ENCODE peak calls at places on chromosomes 7 and 10, in four cellular contexts. One of them, this sample, is unnamed.
A peak's percentile ranks its signal among the peaks of the same experiment; 100 is the strongest.

GRCh38 chr10:110138197-110138812 is 69.1 kb upstream of the MXI1 start:
- DNase-seq in A549: peak; percentile 67
- DNase-seq in left lung: no peak
- DNase-seq in tibial artery: no peak
- DNase-seq in this sample: peak; percentile 72

GRCh38 chr10:88114368-88114767 is 250.9 kb downstream of the PTEN start:
- DNase-seq in A549: peak; percentile 66
- DNase-seq in left lung: no peak
- DNase-seq in tibial artery: peak; percentile 76
- DNase-seq in this sample: peak; percentile 56

GRCh38 chr7:156034397-156034796 is 222.1 kb upstream of the SHH start:
- DNase-seq in A549: no peak
- DNase-seq in left lung: no peak
- DNase-seq in tibial artery: no peak
- DNase-seq in this sample: no peak

GRCh38 chr7:22854158-22855048 is 31.8 kb upstream of the TOMM7 start:
- DNase-seq in tibial artery: peak; percentile 96
- DNase-seq in left lung: peak; percentile 94
- DNase-seq in A549: peak; percentile 90
- DNase-seq in this sample: peak; percentile 82

GRCh38 chr7:72405871-72406270 is 6.3 kb downstream of the CALN1 start:
- DNase-seq in A549: no peak
- DNase-seq in tibial artery: no peak
- DNase-seq in left lung: no peak
- DNase-seq in this sample: no peak

GRCh38 chr7:129778770-129779601 is 167.5 kb downstream of the NRF1 start:
- DNase-seq in tibial artery: no peak
- DNase-seq in A549: no peak
- DNase-seq in left lung: peak; percentile 78
- DNase-seq in this sample: no peak

GRCh38 chr10:112307631-112308502 is 24.7 kb downstream of the TECTB start:
- DNase-seq in left lung: no peak
- DNase-seq in tibial artery: no peak
- DNase-seq in A549: peak; percentile 36
- DNase-seq in this sample: peak; percentile 56

GRCh38 chr10:1107004-1107403 is 50.8 kb downstream of the WDR37 start:
- DNase-seq in A549: no peak
- DNase-seq in tibial artery: no peak
- DNase-seq in left lung: peak; percentile 50
- DNase-seq in this sample: no peak

GRCh38 chr10:101545898-101546297 is 42.2 kb downstream of the POLL start:
- DNase-seq in left lung: no peak
- DNase-seq in A549: no peak
- DNase-seq in tibial artery: no peak
- DNase-seq in this sample: no peak

GRCh38 chr10:79383974-79384606 is 36.8 kb downstream of the PPIF start:
- DNase-seq in left lung: peak; percentile 68
- DNase-seq in A549: no peak
- DNase-seq in tibial artery: peak; percentile 64
- DNase-seq in this sample: no peak

GRCh38 chr10:100749309-100750217 is 4.2 kb downstream of the PAX2 start:
- DNase-seq in A549: no peak
- DNase-seq in left lung: no peak
- DNase-seq in tibial artery: no peak
- DNase-seq in this sample: no peak

GRCh38 chr7:140435252-140435895 is 31.5 kb downstream of the RAB19 start:
- DNase-seq in tibial artery: no peak
- DNase-seq in left lung: no peak
- DNase-seq in A549: no peak
- DNase-seq in this sample: no peak

GRCh38 chr7:47405286-47405904 is 176.5 kb downstream of the TNS3 start:
- DNase-seq in A549: no peak
- DNase-seq in left lung: no peak
- DNase-seq in tibial artery: no peak
- DNase-seq in this sample: no peak

GRCh38 chr7:28745351-28745750 is 212.8 kb downstream of the TRIL start:
- DNase-seq in left lung: no peak
- DNase-seq in A549: no peak
- DNase-seq in tibial artery: no peak
- DNase-seq in this sample: no peak

GRCh38 chr7:120987280-120987679 is 1.2 kb upstream of the CPED1 start:
- DNase-seq in A549: no peak
- DNase-seq in tibial artery: no peak
- DNase-seq in left lung: no peak
- DNase-seq in this sample: no peak
- H3K4me3 ChIP-seq in A549: no peak overlapping the region
- H3K4me3 ChIP-seq in tibial artery: no peak overlapping the region
- H3K4me3 ChIP-seq in left lung: no peak overlapping the region
- H3K4me3 ChIP-seq in this sample: no peak overlapping the region

DNA sequence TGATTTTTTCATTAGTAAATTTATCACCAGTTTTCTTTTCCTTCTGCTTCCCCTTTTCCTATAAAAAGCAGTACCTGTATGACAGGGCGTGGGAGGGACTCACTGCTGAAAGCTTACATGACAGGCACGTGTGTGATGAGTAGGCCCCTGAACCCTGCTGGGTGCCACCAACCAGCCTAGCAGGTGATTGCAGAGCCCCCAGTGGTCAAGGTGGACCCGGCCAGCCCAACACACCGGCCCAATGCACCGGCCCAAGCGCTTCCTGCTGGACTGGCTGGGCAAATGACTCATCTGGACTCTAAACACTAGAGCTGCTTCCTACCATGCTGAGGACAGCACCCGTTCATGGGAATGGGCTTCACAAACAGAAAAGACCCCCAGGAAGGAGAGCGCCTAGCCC is 89.8 kb upstream of the TMEM72 start:
- DNase-seq in A549: no peak
- DNase-seq in left lung: no peak
- DNase-seq in tibial artery: no peak
- DNase-seq in this sample: no peak
- H3K4me1 ChIP-seq in A549: no peaks in the 10 kb centered on the region
- H3K4me1 ChIP-seq in left lung: no peaks in the 10 kb centered on the region
- H3K4me1 ChIP-seq in tibial artery: no peaks in the 10 kb centered on the region
- H3K4me1 ChIP-seq in this sample: no peaks in the 10 kb centered on the region

GRCh38 chr7:54392935-54393334 is 149.2 kb upstream of the VSTM2A start:
- DNase-seq in A549: no peak
- DNase-seq in left lung: no peak
- DNase-seq in tibial artery: no peak
- DNase-seq in this sample: no peak
- H3K9me3 ChIP-seq in A549: no peaks in the 10 kb centered on the region
- H3K9me3 ChIP-seq in left lung: peaks cover 7% of the 10 kb centered on the region
- H3K9me3 ChIP-seq in tibial artery: no peaks in the 10 kb centered on the region
- H3K9me3 ChIP-seq in this sample: no peaks in the 10 kb centered on the region

GRCh38 chr10:29440981-29441380 is 152.1 kb downstream of the LYZL1 start:
- DNase-seq in A549: no peak
- DNase-seq in left lung: no peak
- DNase-seq in tibial artery: no peak
- DNase-seq in this sample: no peak

GRCh38 chr10:29438271-29438670 is 149.4 kb downstream of the LYZL1 start:
- DNase-seq in A549: no peak
- DNase-seq in tibial artery: no peak
- DNase-seq in left lung: no peak
- DNase-seq in this sample: no peak

GRCh38 chr10:29435809-29436501 is 147.1 kb downstream of the LYZL1 start:
- DNase-seq in A549: no peak
- DNase-seq in tibial artery: no peak
- DNase-seq in left lung: no peak
- DNase-seq in this sample: no peak

DNA sequence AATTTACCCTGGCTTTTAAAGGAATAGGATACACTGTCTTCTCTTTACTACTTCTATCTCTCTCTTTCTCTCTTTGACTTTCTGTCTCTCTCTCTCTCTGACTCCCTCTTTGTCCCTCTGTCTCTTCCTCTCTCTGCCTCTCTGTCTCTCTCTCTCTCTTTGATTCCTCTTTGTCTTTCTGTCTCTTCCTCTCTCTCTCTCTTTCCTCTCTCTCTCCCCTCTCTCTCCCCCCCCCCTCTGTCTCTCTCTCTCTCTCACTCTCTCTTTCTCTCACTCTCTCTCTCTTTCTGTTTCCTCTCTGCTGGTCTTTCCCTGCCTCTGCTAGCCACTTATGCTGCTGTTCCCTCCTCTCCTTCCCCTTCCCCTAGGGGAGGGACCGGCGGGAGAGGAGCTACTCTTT is 149.0 kb downstream of the LYZL1 start:
- DNase-seq in left lung: no peak
- DNase-seq in A549: no peak
- DNase-seq in tibial artery: no peak
- DNase-seq in this sample: no peak
- H3K4me3 ChIP-seq in left lung: no peak overlapping the region
- H3K4me3 ChIP-seq in A549: no peak overlapping the region
- H3K4me3 ChIP-seq in tibial artery: no peak overlapping the region
- H3K4me3 ChIP-seq in this sample: no peak overlapping the region

DNA sequence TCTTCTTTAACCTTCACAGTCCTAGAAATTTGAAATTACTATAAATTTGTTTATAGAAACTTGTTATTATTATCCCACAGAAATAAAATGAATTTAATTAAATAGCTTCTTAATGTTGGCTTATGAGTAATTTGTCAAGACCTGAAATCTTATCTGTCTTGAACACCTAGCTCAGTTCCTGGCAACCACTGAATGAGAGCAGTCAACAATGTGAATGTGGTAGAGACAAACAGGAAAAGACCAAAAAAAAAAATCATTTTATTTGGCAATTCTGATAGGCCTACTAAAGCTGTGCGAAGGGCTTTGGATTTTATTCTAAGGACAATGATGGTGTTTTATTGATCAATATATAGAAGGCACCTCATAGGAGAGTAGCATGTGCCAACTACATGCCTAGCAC is 127.7 kb upstream of the RSU1 start:
- DNase-seq in tibial artery: no peak
- DNase-seq in A549: no peak
- DNase-seq in left lung: no peak
- DNase-seq in this sample: no peak
- H3K4me1 ChIP-seq in tibial artery: no peaks in the 10 kb centered on the region
- H3K4me1 ChIP-seq in A549: no peaks in the 10 kb centered on the region
- H3K4me1 ChIP-seq in left lung: no peaks in the 10 kb centered on the region
- H3K4me1 ChIP-seq in this sample: peaks cover 7% of the 10 kb centered on the region

GRCh38 chr10:102845352-102845902 is 8.2 kb upstream of the CYP17A1 start:
- DNase-seq in tibial artery: no peak
- DNase-seq in left lung: no peak
- DNase-seq in A549: no peak
- DNase-seq in this sample: no peak

GRCh38 chr10:102837230-102837721 is at the start of gene CYP17A1:
- DNase-seq in left lung: no peak
- DNase-seq in A549: no peak
- DNase-seq in tibial artery: peak; percentile 76
- DNase-seq in this sample: no peak

GRCh38 chr10:102841827-102842345 is 4.7 kb upstream of the CYP17A1 start:
- DNase-seq in left lung: no peak
- DNase-seq in tibial artery: no peak
- DNase-seq in A549: no peak
- DNase-seq in this sample: no peak
- H3K9me3 ChIP-seq in left lung: peaks cover 21% of the 10 kb centered on the region
- H3K9me3 ChIP-seq in tibial artery: no peaks in the 10 kb centered on the region
- H3K9me3 ChIP-seq in A549: no peaks in the 10 kb centered on the region
- H3K9me3 ChIP-seq in this sample: peaks cover 7% of the 10 kb centered on the region

GRCh38 chr10:129233351-129234148 is 233.5 kb upstream of the MGMT start:
- DNase-seq in tibial artery: no peak
- DNase-seq in left lung: no peak
- DNase-seq in A549: no peak
- DNase-seq in this sample: no peak
- H3K4me3 ChIP-seq in tibial artery: no peak overlapping the region
- H3K4me3 ChIP-seq in left lung: no peak overlapping the region
- H3K4me3 ChIP-seq in A549: no peak overlapping the region
- H3K4me3 ChIP-seq in this sample: no peak overlapping the region